ENCODE peak calls at places on chromosomes 4 and X, in nine cellular contexts. W is body of pancreas, Q is transverse colon, K is heart left ventricle, M is thyroid gland, J is ovary, Y is endothelial cell of umbilical vein, F is prostate gland, S is tibial nerve. V is an unnamed sample.

GRCh38 chr4:154854362-154854761 is 73.3 kb downstream of the RBM46 start:
- DNase-seq in K (no peak), Y (no peak), J (no peak), W (no peak), S (no peak), F (no peak), M (no peak), Q (no peak), V (no peak)

GRCh38 chrX:49176421-49177326 is 5.0 kb downstream of the PLP2 start:
- DNase-seq in S (no peak), W (peak; percentile 38), K (no peak), Q (no peak), J (no peak), F (no peak), Y (no peak), M (no peak), V (no peak)

GRCh38 chr4:35365186-35365585 is 879.1 kb downstream of the ARAP2 start:
- DNase-seq in J (no peak), K (no peak), M (no peak), Q (no peak), S (no peak), W (no peak), Y (no peak), F (no peak), V (no peak)

GRCh38 chrX:1384738-1385250 is 7.1 kb downstream of the SLC25A6 start:
- DNase-seq in J (no peak), M (no peak), W (no peak), Y (no peak), Q (no peak), F (no peak), S (no peak), K (peak; percentile 54), V (peak; percentile 14)

GRCh38 chrX:123803331-123803983 is 56.4 kb upstream of the XIAP start:
- DNase-seq in M (no peak), J (no peak), Q (no peak), W (no peak), F (peak; percentile 43), K (no peak), Y (peak; percentile 91), S (no peak), V (no peak)

GRCh38 chr4:52833941-52834525 is 28.1 kb upstream of the RASL11B start:
- DNase-seq in K (no peak), W (no peak), Y (no peak), J (no peak), S (no peak), M (no peak), Q (no peak), F (no peak), V (no peak)

GRCh38 chrX:110180176-110180927 is 137.5 kb downstream of the AMMECR1 start:
- DNase-seq in Q (no peak), S (no peak), F (no peak), J (no peak), M (no peak), Y (peak; percentile 67), K (no peak), W (no peak), V (no peak)

GRCh38 chr4:4820739-4821138 is 38.7 kb upstream of the MSX1 start:
- DNase-seq in M (no peak), K (no peak), Q (no peak), W (no peak), Y (no peak), S (no peak), F (no peak), J (no peak), V (no peak)

GRCh38 chr4:15868065-15868464 is 70.5 kb downstream of the FGFBP1 start:
- DNase-seq in F (no peak), W (no peak), M (no peak), K (no peak), J (no peak), Y (no peak), S (no peak), Q (no peak), V (no peak)

GRCh38 chr4:126738926-126739325 is 893.8 kb upstream of the INTU start:
- DNase-seq in Y (no peak), K (no peak), F (no peak), M (no peak), W (no peak), Q (no peak), S (no peak), J (no peak), V (no peak)

GRCh38 chr4:152162331-152162697 is 373.6 kb downstream of the FBXW7 start:
- DNase-seq in Q (no peak), Y (no peak), J (no peak), W (no peak), M (no peak), S (no peak), F (no peak), K (no peak), V (no peak)

GRCh38 chrX:12372111-12372510 is 233.8 kb downstream of the FRMPD4 start:
- DNase-seq in F (no peak), Q (no peak), Y (no peak), M (no peak), J (no peak), K (no peak), W (no peak), S (no peak), V (no peak)

GRCh38 chr4:41179086-41179374 is 35.3 kb downstream of the APBB2 start:
- DNase-seq in W (no peak), S (no peak), K (no peak), Y (no peak), F (no peak), Q (no peak), J (no peak), M (no peak), V (no peak)

GRCh38 chr4:41176357-41176756 is 38.0 kb downstream of the APBB2 start:
- DNase-seq in Y (peak; percentile 43), J (no peak), W (no peak), S (no peak), F (no peak), M (no peak), Q (no peak), K (no peak), V (no peak)

GRCh38 chr4:41174444-41174843 is 39.9 kb downstream of the APBB2 start:
- DNase-seq in W (no peak), J (no peak), M (no peak), Q (no peak), F (no peak), S (no peak), Y (no peak), K (no peak), V (no peak)

GRCh38 chr4:41178372-41179085 is 35.8 kb downstream of the APBB2 start:
- DNase-seq in F (no peak), K (no peak), Q (no peak), S (no peak), M (no peak), J (no peak), Y (peak; percentile 84), W (no peak), V (no peak)

DNA sequence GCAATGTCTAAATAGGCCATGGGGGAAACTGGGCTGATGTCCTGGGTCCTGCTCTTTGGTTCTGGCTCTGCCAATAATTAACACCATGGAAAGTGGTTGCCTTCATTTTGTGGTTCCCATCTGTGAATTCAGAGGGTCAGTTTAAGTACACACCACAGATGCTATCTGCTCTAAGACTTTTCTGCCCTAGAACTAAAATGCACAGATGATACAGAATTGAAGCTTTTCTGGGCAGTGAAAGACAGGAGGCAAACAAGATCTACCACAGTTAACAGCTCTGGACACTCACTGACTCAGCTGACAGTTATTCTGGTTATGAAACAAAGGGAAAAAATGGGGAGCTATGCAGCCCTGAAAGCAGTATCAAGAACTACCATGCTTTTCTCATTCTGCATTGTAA is 37.3 kb downstream of the APBB2 start:
- DNase-seq in M (no peak), W (no peak), Y (peak; percentile 64), F (no peak), J (no peak), Q (no peak), S (no peak), K (no peak), V (no peak)
- H3K27ac ChIP-seq in M (peak overlapping the region; percentile 4), W (no peak overlapping the region), Y (peak overlapping the region; percentile 72), F (no peak overlapping the region), J (no peak overlapping the region), Q (peak overlapping the region; percentile 22), S (no peak overlapping the region), K (no peak overlapping the region), V (no peak overlapping the region)

DNA sequence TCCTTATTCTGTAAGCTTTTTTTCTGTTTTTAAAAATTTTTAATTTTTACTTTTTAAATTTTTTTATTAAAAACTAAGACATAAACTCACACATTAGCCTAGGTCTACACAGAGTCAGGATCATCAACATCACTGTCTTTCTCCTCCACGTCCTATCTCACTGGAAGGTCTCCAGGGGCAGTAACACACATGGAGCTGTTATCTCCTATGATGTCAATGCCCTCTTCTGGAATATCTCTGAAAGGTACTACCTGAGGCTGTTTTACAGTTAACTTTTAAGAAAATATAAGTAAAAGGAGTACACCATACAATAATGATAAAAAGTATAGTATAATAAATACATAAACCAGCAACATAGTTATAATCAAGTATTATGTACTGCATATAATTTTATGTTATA is 21.2 kb downstream of the IL15 start:
- DNase-seq in K (no peak), F (no peak), Q (no peak), Y (no peak), W (no peak), M (no peak), J (no peak), S (no peak), V (no peak)
- TF ChIP-seq CTCF in K (no peak), F (no peak), Q (no peak), Y (no peak), W (no peak), M (no peak), J (no peak), S (no peak), V (no peak)

DNA sequence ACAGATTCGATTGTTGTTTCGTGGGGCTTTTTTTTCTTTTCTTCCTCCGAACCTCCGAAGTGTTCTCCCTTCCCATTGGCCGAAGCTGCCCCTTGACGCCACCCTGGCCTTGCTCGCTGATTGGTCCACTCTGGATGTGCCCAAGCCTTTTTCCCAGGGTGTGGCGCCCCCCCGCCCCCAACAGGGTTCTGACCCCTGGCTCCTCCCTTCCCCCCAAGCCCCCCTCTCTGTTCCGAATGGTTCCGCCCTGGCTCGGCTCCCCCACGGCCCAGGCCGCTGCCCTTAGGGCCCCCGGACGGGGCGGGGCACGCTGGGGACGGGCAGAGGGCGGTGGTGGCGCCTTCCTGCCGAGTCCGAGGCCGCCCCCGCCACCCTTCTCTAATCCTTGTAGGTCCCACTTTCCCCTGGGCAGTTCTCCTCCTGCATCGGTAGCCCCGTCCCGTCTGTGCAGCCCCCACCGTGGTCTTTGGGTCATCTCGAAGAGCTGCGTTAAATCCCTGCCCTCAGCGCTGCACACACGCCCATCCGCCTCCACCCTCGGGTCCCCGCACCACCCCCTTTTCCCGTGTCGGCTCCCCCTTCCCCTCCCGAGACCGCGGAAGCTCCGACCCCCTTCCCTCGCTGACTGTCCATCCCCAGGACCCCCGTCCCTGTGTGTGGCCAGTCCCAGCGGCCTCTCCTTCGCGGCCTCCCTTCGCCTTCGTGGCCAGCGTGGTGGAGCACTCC is 25.6 kb downstream of the UTP14A start:
- DNase-seq in M (peak; percentile 88), S (peak; percentile 78), Q (peak; percentile 93), K (peak; percentile 95), F (peak; percentile 85), J (peak; percentile 92), Y (peak; percentile 78), W (peak; percentile 92), V (peak; percentile 86)
- TF ChIP-seq POLR2A in M (peak; percentile 54), S (no peak), Q (peak; percentile 71), K (no peak), F (peak; percentile 13), J (no peak), Y (peak; percentile 11), W (peak; percentile 25), V (peak; percentile 52)

DNA sequence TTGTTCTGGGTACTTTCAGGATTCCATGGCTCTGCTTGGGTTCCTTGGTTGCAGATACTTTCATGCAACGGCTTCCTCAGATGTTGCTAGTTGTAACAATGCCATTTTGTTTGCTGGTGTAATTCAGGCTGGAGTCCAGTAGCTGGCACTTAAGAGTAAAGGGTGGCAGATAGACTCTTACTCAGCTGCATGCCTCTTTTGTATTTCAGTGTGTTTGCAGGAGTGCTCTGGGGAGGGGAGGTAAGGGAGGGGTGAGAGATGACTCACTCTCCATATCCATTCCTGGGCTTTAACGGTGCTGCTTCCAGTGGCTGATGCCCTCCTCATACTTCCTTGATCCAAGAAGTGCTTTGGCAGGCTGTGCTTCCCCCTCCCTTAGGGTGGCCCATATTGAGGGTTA is 155.2 kb downstream of the ZNF330 start:
- DNase-seq in Y (peak; percentile 65), K (no peak), S (no peak), J (no peak), Q (no peak), W (peak; percentile 14), F (no peak), M (peak; percentile 62), V (no peak)
- H3K27ac ChIP-seq in Y (no peak overlapping the region), K (no peak overlapping the region), S (no peak overlapping the region), J (no peak overlapping the region), Q (no peak overlapping the region), W (no peak overlapping the region), F (no peak overlapping the region), M (no peak overlapping the region), V (no peak overlapping the region)